ENCODE peak calls at places on chromosomes 11 and 22, in six cellular contexts. A, G, S, R, T and C are unnamed samples.

GRCh38 chr11:56396047-56396446 is 16.4 kb upstream of the OR5AL1 start:
- DNase-seq in S (peak), R (no peak), A (no peak), T (no peak), G (no peak), C (no peak)

GRCh38 chr22:37201066-37201820 is 11.0 kb downstream of the SSTR3 start:
- DNase-seq in R (no peak), G (no peak), T (no peak), S (no peak), A (no peak), C (no peak)

GRCh38 chr11:40338739-40339138 is 1120.7 kb downstream of the LRRC4C start:
- DNase-seq in A (no peak), T (peak), R (peak), S (no peak), G (no peak), C (no peak)

GRCh38 chr11:61690706-61691377 is 10.7 kb downstream of the DAGLA start:
- DNase-seq in R (no peak), A (no peak), S (no peak), G (no peak), T (no peak), C (no peak)

GRCh38 chr22:46079861-46080821 is 70.2 kb upstream of the PPARA start:
- DNase-seq in T (peak), G (peak), A (no peak), S (no peak), R (peak), C (no peak)

GRCh38 chr11:1256257-1257045 is 33.6 kb downstream of the MUC5B start:
- DNase-seq in G (no peak), S (no peak), A (no peak), R (no peak), T (no peak), C (no peak)

GRCh38 chr22:46293591-46294260 is 2.9 kb upstream of the GTSE1 start:
- DNase-seq in A (no peak), T (peak), G (peak), R (peak), S (peak), C (no peak)

GRCh38 chr11:114211444-114212122 is 84.6 kb upstream of the NNMT start:
- DNase-seq in R (no peak), G (no peak), S (no peak), T (no peak), A (no peak), C (no peak)

GRCh38 chr22:25494774-25495173 is 69.7 kb upstream of the GRK3 start:
- DNase-seq in G (no peak), T (no peak), R (peak), S (peak), A (no peak), C (no peak)